ENCODE peak calls at places on chromosomes 4 and X, in five cellular contexts. E is HepG2, Q is K562, R is SK-N-SH, B is HCT116. Z is an unnamed sample.

GRCh38 chr4:83083925-83084475 is 30.5 kb downstream of the PLAC8 start:
- DNase-seq in E (no peak), Q (no peak), R (no peak), B (no peak), Z (no peak)

GRCh38 chr4:54660591-54660990 is 2.8 kb downstream of the KIT start:
- DNase-seq in E (no peak), Q (no peak), R (no peak), B (no peak), Z (no peak)

GRCh38 chrX:20742106-20742505 is 475.4 kb upstream of the RPS6KA3 start:
- DNase-seq in E (no peak), Q (no peak), R (peak; percentile 5), B (no peak), Z (no peak)

GRCh38 chrX:40550069-40550468 is 30.7 kb upstream of the ATP6AP2 start:
- DNase-seq in E (no peak), Q (no peak), R (peak; percentile 71), B (no peak), Z (no peak)

GRCh38 chrX:101260435-101260834 is 30.7 kb downstream of the TAF7L start:
- DNase-seq in E (peak; percentile 9), Q (peak; percentile 46), R (no peak), B (no peak), Z (peak; percentile 13)

GRCh38 chr4:14368391-14368790 is 633.9 kb upstream of the CPEB2 start:
- DNase-seq in E (no peak), Q (no peak), R (no peak), B (no peak), Z (no peak)

GRCh38 chrX:16212436-16212835 is 45.2 kb downstream of the MAGEB17 start:
- DNase-seq in E (peak; percentile 0), Q (no peak), R (peak; percentile 4), B (peak; percentile 7), Z (peak; percentile 4)

GRCh38 chrX:134144231-134144630 is 92.8 kb upstream of the CCDC160 start:
- DNase-seq in E (peak; percentile 25), Q (no peak), R (peak; percentile 5), B (peak; percentile 1), Z (peak; percentile 22)

GRCh38 chrX:109268340-109268739 is 213.5 kb downstream of the GUCY2F start:
- DNase-seq in E (no peak), Q (no peak), R (no peak), B (peak; percentile 36), Z (no peak)

GRCh38 chr4:41146716-41147506 is 67.4 kb downstream of the APBB2 start:
- DNase-seq in E (no peak), Q (no peak), R (no peak), B (no peak), Z (no peak)

GRCh38 chr4:1310796-1311715 is 21.4 kb downstream of the MAEA start:
- DNase-seq in E (no peak), Q (no peak), R (no peak), B (no peak), Z (no peak)

GRCh38 chrX:103941201-103941975 is 21.0 kb upstream of the TMSB15B start:
- DNase-seq in E (no peak), Q (peak; percentile 25), R (peak; percentile 20), B (no peak), Z (peak; percentile 24)

GRCh38 chr4:3773552-3774001 is 7.4 kb downstream of the ADRA2C start:
- DNase-seq in E (peak; percentile 44), Q (no peak), R (no peak), B (no peak), Z (no peak)

GRCh38 chrX:39898147-39898546 is 199.6 kb downstream of the BCOR start:
- DNase-seq in E (no peak), Q (no peak), R (no peak), B (no peak), Z (no peak)

GRCh38 chr4:72567821-72568620 is 1.0 kb downstream of the ADAMTS3 start:
- DNase-seq in E (peak; percentile 3), Q (peak; percentile 72), R (peak; percentile 69), B (no peak), Z (peak; percentile 46)

GRCh38 chr4:84681488-84682274 is 98.8 kb downstream of the CDS1 start:
- DNase-seq in E (peak; percentile 38), Q (no peak), R (no peak), B (no peak), Z (peak; percentile 18)

GRCh38 chrX:21747523-21747922 is 10.4 kb downstream of the SMPX start:
- DNase-seq in E (no peak), Q (no peak), R (no peak), B (no peak), Z (no peak)

GRCh38 chr4:54547299-54548097 is 110.3 kb upstream of the KIT start:
- DNase-seq in E (no peak), Q (no peak), R (no peak), B (no peak), Z (no peak)

GRCh38 chr4:110621328-110621812 is 1.5 kb downstream of the PITX2 start:
- DNase-seq in E (no peak), Q (no peak), R (no peak), B (no peak), Z (no peak)

GRCh38 chrX:150482537-150483217 is 85.7 kb upstream of the MTM1 start:
- DNase-seq in E (peak; percentile 9), Q (peak; percentile 14), R (no peak), B (peak; percentile 51), Z (no peak)

GRCh38 chrX:15820106-15821073 is 30.1 kb downstream of the ZRSR2 start:
- DNase-seq in E (no peak), Q (no peak), R (no peak), B (no peak), Z (no peak)

GRCh38 chr4:147009875-147010274 is 64.2 kb upstream of the TTC29 start:
- DNase-seq in E (no peak), Q (no peak), R (no peak), B (no peak), Z (no peak)

GRCh38 chrX:16491461-16491860 is 158.5 kb upstream of the S100G start:
- DNase-seq in E (no peak), Q (no peak), R (no peak), B (no peak), Z (no peak)

GRCh38 chr4:2946812-2947600 is 16.2 kb downstream of the NOP14 start:
- DNase-seq in E (no peak), Q (no peak), R (no peak), B (no peak), Z (no peak)

GRCh38 chrX:81195712-81196111 is 6.0 kb downstream of the HMGN5 start:
- DNase-seq in E (peak; percentile 27), Q (peak; percentile 52), R (peak; percentile 38), B (peak; percentile 33), Z (no peak)

GRCh38 chr4:73662709-73663546 is 42.7 kb upstream of the RASSF6 start:
- DNase-seq in E (no peak), Q (no peak), R (no peak), B (peak; percentile 21), Z (no peak)

GRCh38 chrX:72027914-72028307 is 103.8 kb downstream of the RTL5 start:
- DNase-seq in E (no peak), Q (no peak), R (no peak), B (no peak), Z (no peak)

GRCh38 chr4:20538922-20539321 is 161.3 kb upstream of the PACRGL start:
- DNase-seq in E (peak; percentile 47), Q (no peak), R (no peak), B (no peak), Z (no peak)

GRCh38 chr4:80367737-80368136 is 32.2 kb downstream of the CFAP299 start:
- DNase-seq in E (no peak), Q (no peak), R (no peak), B (no peak), Z (no peak)

GRCh38 chr4:39022241-39022640 is 10.0 kb downstream of the TMEM156 start:
- DNase-seq in E (no peak), Q (no peak), R (no peak), B (no peak), Z (no peak)

GRCh38 chr4:109728385-109728784 is 1.5 kb downstream of the PLA2G12A start:
- DNase-seq in E (no peak), Q (no peak), R (no peak), B (no peak), Z (peak; percentile 3)

GRCh38 chr4:31107362-31107761 is 387.2 kb downstream of the PCDH7 start:
- DNase-seq in E (no peak), Q (no peak), R (no peak), B (peak; percentile 54), Z (no peak)

GRCh38 chrX:32448320-32448719 is 763.0 kb downstream of the DMD start:
- DNase-seq in E (peak; percentile 0), Q (no peak), R (no peak), B (no peak), Z (no peak)

GRCh38 chr4:114495471-114495928 is 103.1 kb upstream of the UGT8 start:
- DNase-seq in E (no peak), Q (no peak), R (no peak), B (no peak), Z (peak; percentile 5)
- TF ChIP-seq JUND in E (no peak), Q (no peak), R (no peak), B (no peak), Z (no peak)

DNA sequence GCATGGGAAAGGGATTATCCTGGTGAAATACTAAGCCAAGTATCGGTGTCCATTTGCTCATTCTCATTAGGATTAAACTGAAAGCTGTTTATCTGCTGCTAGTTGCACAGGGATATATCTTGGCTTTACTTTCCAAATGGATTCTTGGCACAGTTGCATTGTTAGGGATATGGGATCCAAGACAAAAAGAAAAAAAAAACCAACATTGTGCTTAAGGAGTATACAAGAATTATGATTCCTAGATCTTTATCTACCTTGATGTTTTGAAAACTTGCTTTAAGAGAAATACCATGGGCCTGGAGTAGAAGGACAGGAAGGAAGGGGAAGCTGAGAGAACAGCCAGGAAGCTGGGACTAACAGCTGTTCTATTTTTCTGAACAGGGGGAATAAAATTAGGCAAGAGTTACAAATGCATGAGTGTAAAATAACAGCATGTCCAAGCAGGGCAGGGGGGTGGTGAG is 107.6 kb downstream of the ATXN3L start:
- DNase-seq in E (no peak), Q (no peak), R (no peak), B (no peak), Z (no peak)
- TF ChIP-seq JUND in E (no peak), Q (no peak), R (peak; percentile 61), B (no peak), Z (no peak)

DNA sequence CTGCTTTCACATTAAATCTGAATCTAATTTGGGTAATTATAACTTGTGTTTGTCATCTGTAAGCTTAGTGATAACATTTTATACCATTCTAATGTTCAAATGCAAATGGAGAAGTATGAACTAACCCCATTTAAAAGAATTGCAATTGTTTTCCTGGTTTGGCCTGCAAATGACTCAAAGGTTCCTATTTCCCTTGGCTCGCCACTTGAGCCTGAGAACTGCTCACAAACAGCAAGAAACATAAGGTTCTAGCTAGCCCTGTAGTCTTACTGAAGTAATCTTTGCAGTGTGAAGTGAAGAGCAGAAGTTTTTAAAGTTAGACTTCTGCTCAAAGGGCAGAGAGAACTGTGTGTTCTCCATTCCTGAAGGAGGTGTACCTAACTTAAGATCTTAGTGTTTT is 27.2 kb downstream of the UPRT start:
- DNase-seq in E (no peak), Q (no peak), R (no peak), B (no peak), Z (no peak)
- TF ChIP-seq JUND in E (no peak), Q (no peak), R (no peak), B (no peak), Z (no peak)

GRCh38 chrX:105880491-105880890 is 58.2 kb downstream of the NRK start:
- DNase-seq in E (no peak), Q (no peak), R (no peak), B (no peak), Z (no peak)

GRCh38 chrX:105882581-105883275 is 60.4 kb downstream of the NRK start:
- DNase-seq in E (no peak), Q (no peak), R (no peak), B (no peak), Z (no peak)
- TF ChIP-seq JUND in E (no peak), Q (no peak), R (no peak), B (no peak), Z (no peak)